ENCODE peak calls at places on chromosome 2, in four cellular contexts. I is AG04449, N is HFF-Myc, C is endothelial cell of umbilical vein. Q is an unnamed sample.

GRCh38 chr2:162928356-162928755 is 89.8 kb upstream of the KCNH7 start:
- DNase-seq in I (no peak), C (no peak), N (no peak), Q (no peak)

GRCh38 chr2:85184990-85185389 is 51.8 kb downstream of the TCF7L1 start:
- DNase-seq in I (no peak), N (no peak), C (no peak), Q (no peak)

GRCh38 chr2:112061299-112061698 is 6.2 kb downstream of the TMEM87B start:
- DNase-seq in I (no peak), C (peak; percentile 77), N (no peak), Q (no peak)

GRCh38 chr2:180314086-180314485 is 307.0 kb upstream of the CWC22 start:
- DNase-seq in C (no peak), I (no peak), N (no peak), Q (no peak)

GRCh38 chr2:238387376-238387775 is 39.4 kb upstream of the ASB1 start:
- DNase-seq in N (no peak), C (no peak), I (no peak), Q (no peak)

GRCh38 chr2:146873056-146873455 is 971.8 kb upstream of the ACVR2A start:
- DNase-seq in I (no peak), C (no peak), N (no peak), Q (no peak)

GRCh38 chr2:96874099-96874831 is 4.4 kb upstream of the SEMA4C start:
- DNase-seq in I (no peak), C (no peak), N (no peak), Q (no peak)

GRCh38 chr2:135174802-135175093 is 122.7 kb downstream of the RAB3GAP1 start:
- DNase-seq in N (no peak), I (no peak), C (no peak), Q (no peak)

GRCh38 chr2:238573065-238573778 is 146.5 kb downstream of the ASB1 start:
- DNase-seq in C (no peak), I (no peak), N (no peak), Q (no peak)

GRCh38 chr2:44244135-44244871 is 31.0 kb upstream of the SLC3A1 start:
- DNase-seq in C (peak; percentile 86), N (peak; percentile 88), I (no peak), Q (peak; percentile 30)

GRCh38 chr2:101828267-101829017 is 130.9 kb downstream of the MAP4K4 start:
- DNase-seq in I (no peak), C (no peak), N (no peak), Q (no peak)

GRCh38 chr2:197261808-197262226 is 48.8 kb downstream of the ANKRD44 start:
- DNase-seq in N (no peak), C (peak; percentile 32), I (no peak), Q (no peak)

GRCh38 chr2:205543262-205543843 is 138.9 kb upstream of the NRP2 start:
- DNase-seq in I (no peak), C (no peak), N (no peak), Q (no peak)
- H3K4me3 ChIP-seq in I (no peak overlapping the region), C (no peak overlapping the region), N (no peak overlapping the region), Q (no peak overlapping the region)

DNA sequence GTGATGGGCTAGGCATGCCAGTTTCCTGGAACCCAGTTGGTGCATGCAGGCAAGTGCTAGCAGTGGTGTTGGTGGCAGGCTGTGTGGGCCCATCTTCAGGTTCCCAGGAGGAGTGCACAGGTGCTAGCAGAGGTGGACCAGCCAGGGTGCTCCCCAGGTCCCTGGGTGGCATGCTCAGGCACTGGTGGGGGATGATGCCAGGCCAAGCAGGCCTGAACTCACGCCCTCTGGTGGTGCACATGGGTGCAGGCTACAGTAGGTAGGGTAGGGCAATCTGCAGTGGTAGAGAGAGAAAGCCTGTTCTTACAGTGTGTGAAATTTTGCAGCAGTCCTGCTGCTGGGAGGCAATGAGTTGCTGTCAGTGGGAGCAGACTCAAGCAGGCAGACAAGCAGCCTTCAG is 1651.8 kb downstream of the DPP10 start:
- DNase-seq in C (no peak), I (no peak), N (no peak), Q (no peak)
- TF ChIP-seq CTCF in C (no peak), I (no peak), N (no peak), Q (no peak)

DNA sequence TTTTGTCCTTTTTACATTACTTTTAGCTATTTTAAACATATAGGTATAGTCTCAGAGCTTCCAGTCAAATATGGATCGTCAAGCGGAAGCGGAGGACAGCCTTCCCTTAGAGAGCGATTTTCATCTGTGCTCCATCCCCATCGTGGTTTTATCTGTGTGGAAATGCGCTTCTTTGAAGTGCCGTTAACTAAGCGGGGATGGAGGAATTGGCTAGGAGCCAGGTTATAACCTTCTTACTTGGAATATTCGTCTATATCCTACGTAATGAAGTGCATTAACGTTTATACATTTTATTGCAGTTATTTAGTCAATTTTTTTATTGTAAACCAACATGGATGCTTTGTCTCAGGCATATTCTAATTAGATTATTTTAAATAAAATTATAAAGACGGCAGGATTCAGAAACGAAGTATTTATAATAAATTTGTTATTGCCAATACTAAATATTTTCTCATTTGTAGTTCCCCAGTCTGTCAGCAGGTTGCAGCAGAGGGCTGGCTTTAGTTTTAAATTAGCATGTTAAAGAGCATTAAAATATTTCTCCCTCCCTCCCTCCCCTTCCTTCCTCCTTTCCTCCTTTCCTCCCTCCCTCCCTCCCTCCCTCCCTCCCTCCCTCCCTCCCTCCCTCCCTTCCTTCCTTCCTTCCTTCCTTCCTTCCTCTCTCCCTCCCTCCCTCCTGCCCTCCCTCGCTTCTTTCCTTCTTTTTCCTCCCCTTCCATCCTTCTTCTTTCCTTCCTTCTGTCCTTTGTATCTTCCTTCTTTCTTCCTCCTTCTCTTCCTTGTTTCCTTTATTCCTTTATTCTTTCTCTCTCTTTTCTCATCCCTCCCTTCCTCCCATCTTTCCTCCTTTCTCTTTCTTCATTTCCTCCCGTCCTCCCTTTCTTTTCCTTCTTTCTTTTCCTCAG is 80.6 kb upstream of the DOCK10 start:
- DNase-seq in N (no peak), I (no peak), C (peak; percentile 15), Q (no peak)
- H3K4me3 ChIP-seq in N (no peak overlapping the region), I (no peak overlapping the region), C (no peak overlapping the region), Q (no peak overlapping the region)

GRCh38 chr2:188481474-188481873 is 189.8 kb downstream of the GULP1 start:
- DNase-seq in I (no peak), N (no peak), C (no peak), Q (no peak)

GRCh38 chr2:188485496-188485895 is 193.8 kb downstream of the GULP1 start:
- DNase-seq in I (no peak), C (no peak), N (no peak), Q (no peak)
- TF ChIP-seq CTCF in I (no peak), C (no peak), N (no peak), Q (no peak)

DNA sequence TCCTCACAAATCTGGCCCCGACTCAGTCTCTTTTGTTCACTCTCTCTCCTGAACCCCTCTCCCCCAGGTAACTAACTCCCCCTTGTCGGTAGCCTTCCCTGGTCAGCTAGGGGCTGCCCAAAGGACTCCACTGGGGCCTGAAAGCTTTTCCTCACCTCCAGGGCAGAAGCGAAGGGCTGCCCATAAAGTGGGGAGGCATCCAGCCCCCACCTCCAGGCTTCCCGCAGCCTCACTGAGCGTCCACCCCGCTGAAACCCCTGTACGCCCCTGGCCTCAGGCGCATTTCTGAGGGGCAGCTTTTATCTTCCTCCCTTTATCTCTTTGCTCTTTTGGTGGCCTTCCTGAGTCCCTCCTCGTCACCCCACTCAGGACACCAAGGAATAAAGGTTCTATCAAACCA is 249.3 kb downstream of the CYP26B1 start:
- DNase-seq in C (no peak), I (no peak), N (no peak), Q (no peak)
- H3K4me3 ChIP-seq in C (no peak overlapping the region), I (no peak overlapping the region), N (no peak overlapping the region), Q (no peak overlapping the region)

GRCh38 chr2:216992056-216992455 is 132.2 kb upstream of the TNP1 start:
- DNase-seq in C (no peak), N (no peak), I (no peak), Q (no peak)

GRCh38 chr2:216987176-216987809 is 127.4 kb upstream of the TNP1 start:
- DNase-seq in I (no peak), C (no peak), N (no peak), Q (no peak)

GRCh38 chr2:216991563-216991962 is 131.7 kb upstream of the TNP1 start:
- DNase-seq in C (no peak), I (no peak), N (no peak), Q (no peak)

GRCh38 chr2:216985658-216986141 is 125.8 kb upstream of the TNP1 start:
- DNase-seq in C (no peak), I (no peak), N (no peak), Q (no peak)

DNA sequence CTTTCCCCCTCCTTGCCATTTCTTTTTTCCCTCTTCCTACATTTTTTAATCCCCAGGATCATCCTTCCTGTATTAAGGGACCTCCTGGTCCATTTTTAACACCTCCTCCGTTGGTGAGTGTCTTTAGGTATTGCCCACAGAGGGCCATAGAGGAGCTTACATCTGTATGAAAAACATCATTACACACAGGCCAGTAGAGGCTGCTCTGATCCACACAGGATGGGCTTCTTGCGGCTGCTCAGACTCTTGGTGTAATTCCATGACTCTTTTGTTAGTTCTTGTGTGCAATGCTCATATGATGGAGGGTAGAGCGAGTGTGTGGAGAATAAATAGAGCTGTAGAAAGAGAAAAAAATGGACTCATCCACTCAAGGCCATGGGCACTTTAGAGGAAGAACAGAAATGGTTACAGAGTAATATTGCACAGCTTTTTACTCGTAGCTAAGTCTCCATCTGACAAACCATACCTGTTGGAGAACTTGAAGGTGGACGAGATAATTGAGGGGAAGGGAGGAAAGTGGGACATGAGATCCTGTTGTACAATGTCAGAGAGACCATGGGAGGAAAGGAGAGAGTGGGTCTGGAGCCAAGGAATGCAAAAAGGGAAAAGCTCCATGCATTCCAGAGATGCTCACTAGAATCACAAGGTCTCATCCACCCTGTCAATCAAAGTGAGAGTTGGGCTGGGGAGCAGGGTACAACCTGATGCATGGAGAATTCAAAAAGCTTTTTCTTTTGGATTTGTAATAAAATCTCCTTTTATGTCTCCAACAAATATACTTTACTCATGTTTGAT is 129.7 kb upstream of the TNP1 start:
- DNase-seq in C (no peak), N (no peak), I (no peak), Q (no peak)
- TF ChIP-seq CTCF in C (no peak), N (no peak), I (peak; percentile 15), Q (peak; percentile 44)

DNA sequence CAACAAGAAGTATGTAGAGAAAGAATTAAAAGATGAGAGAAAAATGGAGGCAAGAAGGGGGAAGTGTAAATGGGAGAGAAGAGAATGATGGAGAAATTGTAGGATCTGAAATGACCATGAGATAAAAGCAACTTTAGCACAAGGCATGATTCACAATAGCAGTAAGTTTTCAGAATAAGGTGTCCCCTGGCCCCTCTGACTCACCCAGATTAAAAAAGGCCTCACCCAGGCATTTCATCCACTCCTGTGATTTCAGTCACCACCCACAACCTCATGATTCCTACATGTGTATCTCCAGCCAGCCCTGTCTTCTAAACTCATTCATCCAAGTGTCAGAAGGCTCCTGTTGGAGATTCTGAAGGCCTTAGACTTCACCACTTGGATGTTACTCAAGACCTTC is 56.6 kb downstream of the SP100 start:
- DNase-seq in C (peak; percentile 4), N (no peak), I (peak; percentile 2), Q (no peak)
- H3K4me3 ChIP-seq in C (no peak overlapping the region), N (no peak overlapping the region), I (no peak overlapping the region), Q (no peak overlapping the region)

DNA sequence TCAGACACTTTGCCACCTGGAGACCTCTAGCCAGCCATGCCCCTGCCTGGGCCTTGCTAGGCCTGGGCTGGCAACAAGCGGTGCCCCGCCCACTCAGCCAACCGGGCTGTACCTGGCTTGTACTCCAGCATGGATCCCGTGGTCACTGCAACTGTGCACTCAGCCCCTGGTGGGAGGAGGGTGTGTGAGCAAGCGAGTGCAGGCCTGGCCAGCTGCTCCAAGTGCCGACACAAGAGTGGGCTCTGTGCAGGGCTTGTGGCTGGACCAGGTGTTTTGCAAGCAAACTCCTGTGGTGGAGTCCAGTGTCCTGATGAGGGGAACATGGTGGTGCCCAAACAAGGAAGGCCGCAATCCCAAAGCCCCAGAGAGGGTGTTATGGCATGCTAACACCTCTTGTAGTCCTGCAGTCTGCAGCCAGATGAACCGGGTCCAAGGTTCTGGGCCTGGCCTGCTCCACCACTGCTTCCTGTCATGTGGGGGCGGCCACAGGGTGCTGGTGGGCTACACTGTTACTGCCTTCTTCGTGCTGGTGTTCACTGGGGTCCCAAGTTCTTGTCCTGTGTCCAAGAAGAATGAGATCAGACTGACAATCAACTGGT is 60.1 kb upstream of the CD28 start:
- DNase-seq in N (no peak), I (no peak), C (no peak), Q (no peak)
- TF ChIP-seq CTCF in N (no peak), I (no peak), C (no peak), Q (no peak)

GRCh38 chr2:187003611-187004010 is 154.6 kb upstream of the ZSWIM2 start:
- DNase-seq in I (no peak), N (no peak), C (no peak), Q (no peak)
- H3K4me3 ChIP-seq in I (peak overlapping the region; percentile 29), N (no peak overlapping the region), C (no peak overlapping the region), Q (peak overlapping the region; percentile 37)